ENCODE peak calls at places on chromosomes 11 and 22, in seven cellular contexts. S, I, A, U, C, Q and B are unnamed samples.

GRCh38 chr22:41565403-41566054 is 4.7 kb downstream of the CSDC2 start:
- DNase-seq in I (no peak), Q (no peak), A (no peak), C (no peak), U (peak), S (no peak), B (peak)

GRCh38 chr11:121444508-121444907 is 7.6 kb upstream of the SORL1 start:
- DNase-seq in I (no peak), Q (no peak), C (no peak), S (no peak), A (no peak), U (no peak), B (no peak)

GRCh38 chr11:121711236-121711635 is 258.5 kb upstream of the SORL1-AS1 start:
- DNase-seq in A (no peak), Q (no peak), C (no peak), S (no peak), I (no peak), U (peak), B (no peak)

GRCh38 chr11:70080763-70081162 is 2.6 kb downstream of the ANO1 start:
- DNase-seq in Q (no peak), C (no peak), A (no peak), S (no peak), I (no peak), U (peak), B (peak)

GRCh38 chr11:358129-358805 is 11.0 kb upstream of the B4GALNT4 start:
- DNase-seq in U (no peak), C (no peak), I (no peak), Q (no peak), A (no peak), S (no peak), B (no peak)

GRCh38 chr11:61021661-61022212 is 50.3 kb downstream of the CD6 start:
- DNase-seq in C (peak), U (no peak), A (no peak), I (no peak), S (no peak), Q (no peak), B (no peak)

GRCh38 chr11:10628506-10629236 is 60.2 kb upstream of the LYVE1 start:
- DNase-seq in I (no peak), C (no peak), A (no peak), S (no peak), U (no peak), Q (no peak), B (no peak)

GRCh38 chr11:75311858-75312288 is 39.6 kb downstream of the ARRB1 start:
- DNase-seq in I (no peak), C (no peak), S (no peak), Q (peak), A (peak), U (no peak), B (peak)

GRCh38 chr11:74687237-74688005 is 43.8 kb downstream of the CHRDL2 start:
- DNase-seq in S (no peak), I (no peak), C (no peak), A (no peak), Q (no peak), U (no peak), B (peak)

GRCh38 chr11:77665240-77665965 is 27.8 kb upstream of the CLNS1A start:
- DNase-seq in U (no peak), I (no peak), A (no peak), Q (no peak), S (no peak), C (no peak), B (no peak)

GRCh38 chr11:129846508-129847335 is 31.1 kb downstream of the TMEM45B start:
- DNase-seq in S (peak), I (no peak), Q (no peak), C (no peak), A (no peak), U (peak), B (no peak)

GRCh38 chr22:49784987-49785614 is 42.6 kb downstream of the BRD1 start:
- DNase-seq in S (no peak), C (no peak), A (no peak), U (no peak), I (no peak), Q (no peak), B (peak)

GRCh38 chr22:20610243-20610686 is 102.9 kb downstream of the MED15 start:
- DNase-seq in I (no peak), Q (no peak), U (no peak), S (no peak), C (no peak), A (no peak), B (no peak)

GRCh38 chr11:22681281-22681812 is 14.9 kb downstream of the GAS2 start:
- DNase-seq in I (no peak), C (no peak), A (no peak), S (no peak), Q (no peak), U (no peak), B (no peak)

GRCh38 chr11:95147364-95147905 is 57.8 kb downstream of the ENDOD1 start:
- DNase-seq in U (peak), Q (no peak), A (no peak), S (peak), I (no peak), C (no peak), B (no peak)

GRCh38 chr22:44033689-44034088 is 9.6 kb downstream of the PARVB start:
- DNase-seq in I (no peak), A (no peak), S (no peak), U (no peak), C (no peak), Q (peak), B (peak)

GRCh38 chr11:71201936-71202597 is 50.3 kb downstream of the SHANK2 start:
- DNase-seq in U (no peak), S (no peak), I (no peak), A (no peak), C (no peak), Q (no peak), B (peak)

GRCh38 chr22:30313527-30314385 is 13.0 kb downstream of the TBC1D10A start:
- DNase-seq in A (no peak), I (no peak), S (no peak), U (peak), C (no peak), Q (no peak), B (no peak)

GRCh38 chr11:35714882-35715612 is 52.5 kb downstream of the TRIM44 start:
- DNase-seq in S (peak), Q (no peak), U (no peak), A (no peak), C (no peak), I (no peak), B (no peak)

GRCh38 chr11:120642196-120642894 is 130.8 kb downstream of the GRIK4 start:
- DNase-seq in Q (no peak), I (no peak), S (no peak), A (no peak), U (no peak), C (no peak), B (no peak)

GRCh38 chr22:33715221-33715620 is 205.1 kb downstream of the LARGE1 start:
- DNase-seq in I (no peak), S (no peak), U (no peak), A (no peak), Q (no peak), C (no peak), B (no peak)

GRCh38 chr11:12832828-12833227 is 158.6 kb downstream of the TEAD1 start:
- DNase-seq in C (no peak), S (no peak), I (no peak), Q (no peak), U (no peak), A (no peak), B (no peak)

GRCh38 chr11:128859563-128860441 is 7.3 kb downstream of the KCNJ1 start:
- DNase-seq in U (no peak), S (no peak), A (peak), Q (peak), C (peak), I (no peak), B (peak)

GRCh38 chr11:1020211-1020905 is 16.2 kb downstream of the MUC6 start:
- DNase-seq in S (no peak), Q (no peak), C (no peak), U (no peak), A (no peak), I (no peak), B (no peak)

GRCh38 chr22:27930246-27931060 is 11.4 kb upstream of the PITPNB start:
- DNase-seq in A (no peak), S (no peak), Q (no peak), C (no peak), I (no peak), U (no peak), B (no peak)

GRCh38 chr22:39457546-39458442 is 982 bp downstream of the MGAT3 start:
- DNase-seq in I (no peak), C (no peak), Q (peak), A (no peak), S (no peak), U (no peak), B (no peak)

GRCh38 chr11:77590194-77590591 is 440 bp downstream of the AQP11 start:
- DNase-seq in A (peak), U (no peak), I (peak), C (peak), S (no peak), Q (peak), B (peak)

GRCh38 chr22:19669570-19669969 is 44.7 kb upstream of the SEPTIN5 start:
- DNase-seq in U (no peak), S (no peak), I (no peak), A (peak), Q (no peak), C (no peak), B (no peak)

GRCh38 chr11:103987631-103988594 is 48.5 kb upstream of the DDI1 start:
- DNase-seq in I (no peak), S (no peak), U (no peak), Q (no peak), A (no peak), C (no peak), B (no peak)

GRCh38 chr11:102345923-102346322 is 1.1 kb upstream of the BIRC2 start:
- DNase-seq in U (peak), Q (no peak), A (no peak), C (no peak), S (no peak), I (no peak), B (no peak)

GRCh38 chr11:129817282-129818051 is 1.8 kb downstream of the TMEM45B start:
- DNase-seq in I (no peak), Q (no peak), C (no peak), S (no peak), U (no peak), A (no peak), B (no peak)

GRCh38 chr11:118565062-118565461 is 669 bp downstream of the IFT46 start:
- DNase-seq in A (peak), U (no peak), Q (no peak), C (no peak), I (no peak), S (no peak), B (peak)

GRCh38 chr11:86869531-86869930 is 69.2 kb downstream of the PRSS23 start:
- DNase-seq in A (no peak), I (no peak), Q (no peak), U (no peak), C (no peak), S (no peak), B (no peak)

GRCh38 chr22:33465554-33465953 is 407.4 kb upstream of the SYN3 start:
- DNase-seq in C (no peak), S (no peak), A (no peak), Q (no peak), I (no peak), U (no peak), B (no peak)

GRCh38 chr11:57203359-57203758 is 21.6 kb downstream of the LRRC55 start:
- DNase-seq in Q (no peak), U (no peak), A (peak), C (no peak), I (no peak), S (no peak), B (peak)

GRCh38 chr11:45794169-45794568 is 10.8 kb upstream of the SLC35C1 start:
- DNase-seq in C (no peak), I (no peak), A (no peak), U (no peak), S (no peak), Q (no peak), B (no peak)

GRCh38 chr11:38089728-38090127 is 1491.7 kb upstream of the RAG2 start:
- DNase-seq in I (no peak), Q (no peak), C (no peak), U (no peak), A (no peak), S (no peak), B (no peak)